ENCODE peak calls at places on chromosomes 5 and 9, in nine cellular contexts. N is upper lobe of right lung; W is activated CD4-positive, alpha-beta T cell treated with anti-CD3 and anti-CD28 coated beads, Interleukin-2, amount 50 U/mL, for 1 hour; F is GDM1; T is fibroblast of villous mesenchyme; O is NCI-H2171 treated with DMSO at 0.1 percent for 48 hours; S is WTC11; I is heart left ventricle; E is NCI-H1092 treated with DMSO at 0.1 percent for 48 hours. M is an unnamed sample.

GRCh38 chr9:122251351-122251750 is 13.3 kb downstream of the RBM18 start:
- DNase-seq in N (no peak), W (no peak), F (no peak), T (no peak), O (no peak), S (no peak), I (no peak), E (no peak), M (no peak)

GRCh38 chr5:16568875-16569580 is 47.8 kb downstream of the RETREG1 start:
- DNase-seq in N (no peak), W (no peak), F (no peak), T (no peak), O (peak; percentile 92), S (no peak), I (peak; percentile 62), E (peak; percentile 56), M (no peak)

GRCh38 chr5:19256036-19256435 is 732.0 kb downstream of the CDH18 start:
- DNase-seq in N (no peak), W (no peak), F (no peak), T (no peak), O (peak; percentile 44), S (no peak), I (no peak), E (no peak), M (no peak)

GRCh38 chr5:28703651-28704260 is 1665.4 kb upstream of the CDH9 start:
- DNase-seq in N (no peak), W (no peak), F (no peak), T (peak; percentile 33), O (no peak), S (no peak), I (no peak), E (no peak), M (no peak)

GRCh38 chr5:54254482-54255198 is 55.7 kb downstream of the ARL15 start:
- DNase-seq in N (no peak), W (no peak), F (no peak), T (peak; percentile 30), O (no peak), S (no peak), I (peak; percentile 38), E (no peak), M (peak; percentile 12)

GRCh38 chr5:172608773-172609172 is 32.3 kb upstream of the NEURL1B start:
- DNase-seq in N (no peak), W (no peak), F (no peak), T (no peak), O (no peak), S (no peak), I (no peak), E (no peak), M (no peak)

GRCh38 chr9:2459756-2460155 is 161.8 kb upstream of the VLDLR start:
- DNase-seq in N (no peak), W (no peak), F (no peak), T (no peak), O (peak; percentile 89), S (no peak), I (no peak), E (no peak), M (no peak)

GRCh38 chr9:2780326-2780725 is 63.0 kb downstream of the KCNV2 start:
- DNase-seq in N (no peak), W (no peak), F (no peak), T (no peak), O (no peak), S (no peak), I (no peak), E (no peak), M (no peak)

GRCh38 chr5:135433626-135434426 is 13.3 kb downstream of the DCANP1 start:
- DNase-seq in N (no peak), W (no peak), F (no peak), T (peak; percentile 66), O (no peak), S (no peak), I (no peak), E (no peak), M (peak; percentile 43)

GRCh38 chr5:127804886-127805426 is 101.8 kb downstream of the CCDC192 start:
- DNase-seq in N (no peak), W (no peak), F (no peak), T (no peak), O (peak; percentile 1), S (no peak), I (no peak), E (no peak), M (no peak)

GRCh38 chr5:58462623-58463230 is 2.8 kb upstream of the PLK2 start:
- DNase-seq in N (no peak), W (peak; percentile 31), F (peak; percentile 27), T (peak; percentile 77), O (peak; percentile 42), S (no peak), I (no peak), E (no peak), M (peak; percentile 86)

GRCh38 chr9:93625000-93625399 is 48.6 kb downstream of the PHF2 start:
- DNase-seq in N (no peak), W (no peak), F (no peak), T (no peak), O (no peak), S (no peak), I (no peak), E (no peak), M (no peak)

M was measured in KBM-7.